ENCODE peak calls at places on chromosomes 2 and 18, in ten cellular contexts. V is tibial artery; T is esophagus muscularis mucosa; R is adipocyte; K is A549; Z is CD4-positive, CD25-positive, alpha-beta regulatory T cell; E is adrenal gland; I is HepG2; Y is IMR-90; L is fibroblast of lung. S is an unnamed sample. For H3K9me3, the result is how much of the 10 kb centered on the place peaks cover.

GRCh38 chr2:105256431-105257047 is 15.0 kb downstream of the GPR45 start:
- DNase-seq in E (peak), R (peak), Z (no peak), I (no peak), T (no peak), K (no peak), L (no peak), V (no peak), Y (no peak), S (no peak)

GRCh38 chr18:48227206-48227605 is 182.0 kb downstream of the ZBTB7C start:
- DNase-seq in R (no peak), E (no peak), L (no peak), Z (no peak), K (no peak), I (no peak), Y (no peak), V (no peak), T (peak), S (no peak)

GRCh38 chr2:178142274-178143065 is 30.2 kb downstream of the RBM45 start:
- DNase-seq in I (no peak), K (no peak), Y (no peak), E (no peak), V (no peak), R (peak), T (no peak), L (peak), Z (no peak), S (no peak)

GRCh38 chr2:68739261-68740183 is 4.9 kb downstream of the ARHGAP25 start:
- DNase-seq in I (no peak), R (no peak), K (no peak), Y (no peak), V (no peak), E (no peak), T (peak), L (no peak), Z (no peak), S (no peak)

GRCh38 chr18:48934400-48934707 is 16.4 kb downstream of the SMAD7 start:
- DNase-seq in L (no peak), V (no peak), R (no peak), Z (no peak), I (no peak), K (no peak), Y (no peak), E (no peak), T (no peak), S (no peak)

GRCh38 chr2:176096243-176096985 is 3.2 kb upstream of the HOXD12 start:
- DNase-seq in T (no peak), K (no peak), E (no peak), Y (no peak), I (no peak), R (no peak), L (no peak), V (no peak), Z (no peak), S (no peak)

GRCh38 chr2:191443446-191443845 is 198.2 kb downstream of the MYO1B start:
- DNase-seq in R (no peak), I (no peak), E (no peak), L (no peak), K (no peak), T (no peak), Y (no peak), Z (no peak), V (no peak), S (no peak)

GRCh38 chr2:197145471-197146056 is 165.0 kb downstream of the ANKRD44 start:
- DNase-seq in T (no peak), R (no peak), I (no peak), L (no peak), K (no peak), E (no peak), Y (no peak), V (no peak), Z (peak), S (no peak)

GRCh38 chr18:23943104-23943503 is 71.5 kb upstream of the TTC39C start:
- DNase-seq in K (no peak), T (no peak), E (no peak), Y (no peak), I (no peak), R (no peak), L (no peak), V (no peak), Z (peak), S (no peak)

GRCh38 chr2:120460511-120460910 is 114.6 kb downstream of the INHBB start:
- DNase-seq in R (no peak), Z (no peak), I (no peak), Y (no peak), K (no peak), T (no peak), E (no peak), V (no peak), L (no peak), S (no peak)

GRCh38 chr2:229780856-229781773 is 66.8 kb upstream of the DNER start:
- DNase-seq in I (peak), R (peak), E (no peak), Y (peak), K (peak), V (no peak), L (peak), T (no peak), Z (peak), S (peak)

GRCh38 chr18:75216212-75216925 is 5.8 kb downstream of the TSHZ1 start:
- DNase-seq in V (no peak), I (no peak), L (no peak), T (peak), Y (peak), Z (peak), E (no peak), K (no peak), R (no peak), S (no peak)

DNA sequence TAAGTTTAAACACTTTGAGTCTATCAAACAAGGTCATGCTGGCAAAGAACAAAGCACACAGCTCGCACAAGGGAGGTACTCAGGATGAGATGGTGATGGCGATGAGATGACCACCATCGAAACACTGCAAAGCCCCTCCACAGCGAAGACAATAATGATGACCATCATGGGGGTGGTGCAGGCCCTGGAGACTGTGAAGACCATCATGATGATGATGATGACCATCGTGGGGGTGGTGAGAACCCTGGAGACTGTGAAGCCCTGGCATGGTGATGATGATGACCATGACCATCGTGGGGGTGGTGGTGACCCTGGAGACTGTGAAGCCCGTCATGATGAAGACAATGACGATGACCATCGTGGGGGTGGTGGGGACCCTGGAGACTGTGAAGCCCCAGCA is 81.6 kb upstream of the SALL3 start:
- DNase-seq in R (no peak), L (no peak), Y (no peak), V (no peak), T (no peak), I (no peak), K (no peak), Z (no peak), E (no peak), S (no peak)
- H3K9me3 ChIP-seq in R (under half), L (under half), Y (half or more), V (under half), T (under half), I (under half), K (under half), Z (under half), E (under half), S (under half)

DNA sequence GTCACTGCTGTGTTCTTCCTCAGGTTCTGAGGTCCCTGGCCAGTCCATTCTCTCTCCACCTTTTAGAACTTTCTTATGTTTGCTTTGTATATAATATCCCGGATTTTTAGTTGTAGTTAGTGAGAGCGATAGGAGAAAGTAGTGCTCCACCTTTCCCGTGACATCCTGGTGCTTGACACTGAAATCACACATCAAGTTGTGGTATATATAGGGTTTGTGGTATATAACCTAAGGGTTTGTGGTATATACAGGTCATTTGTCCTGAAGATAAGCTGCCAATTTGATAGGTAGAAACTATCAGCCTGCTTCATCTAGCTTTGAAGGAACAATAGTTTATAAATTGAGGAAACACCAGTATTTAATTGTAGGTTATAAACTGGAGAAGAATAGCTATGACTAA is 13.1 kb downstream of the ZNF892 start:
- DNase-seq in Y (no peak), K (no peak), I (no peak), V (no peak), L (no peak), Z (no peak), R (no peak), T (no peak), E (no peak), S (no peak)
- H3K9me3 ChIP-seq in Y (under half), K (half or more), I (half or more), V (half or more), L (under half), Z (half or more), R (half or more), T (half or more), E (half or more), S (under half)

GRCh38 chr18:73579698-73580097 is 567.9 kb downstream of the FBXO15 start:
- DNase-seq in K (no peak), I (no peak), E (no peak), Z (no peak), T (no peak), Y (no peak), V (no peak), R (no peak), L (no peak), S (no peak)

GRCh38 chr18:73577365-73577764 is 570.3 kb downstream of the FBXO15 start:
- DNase-seq in K (no peak), I (no peak), V (no peak), E (no peak), Z (no peak), T (no peak), L (peak), R (peak), Y (peak), S (no peak)
- H3K9me3 ChIP-seq in K (under half), I (under half), V (under half), E (under half), Z (under half), T (under half), L (under half), R (under half), Y (under half), S (under half)

DNA sequence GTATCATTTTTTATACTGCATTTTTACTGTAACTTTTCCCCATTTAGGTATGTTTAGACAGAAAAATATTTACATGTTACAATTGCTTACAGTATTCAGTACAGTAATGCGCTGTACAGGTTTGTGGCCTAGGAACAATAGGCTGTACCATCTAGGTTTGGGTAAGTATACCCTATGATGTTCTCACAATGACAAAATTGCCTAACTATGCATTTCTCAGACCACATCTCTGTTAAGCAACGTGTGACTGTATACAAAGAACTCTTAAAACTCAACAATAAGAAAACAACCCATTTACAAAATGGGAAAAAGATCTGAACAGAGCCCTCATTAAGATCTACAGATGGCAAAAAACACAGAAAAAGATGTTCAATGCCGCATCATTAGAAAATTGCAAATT is 29.4 kb downstream of the FAM210A start:
- DNase-seq in Z (no peak), K (no peak), I (no peak), T (no peak), V (no peak), R (no peak), Y (peak), E (no peak), L (no peak), S (no peak)
- H3K9me3 ChIP-seq in Z (under half), K (under half), I (under half), T (under half), V (under half), R (under half), Y (under half), E (under half), L (under half), S (under half)

GRCh38 chr2:215207041-215207440 is 68.6 kb upstream of the ABCA12 start:
- DNase-seq in I (no peak), E (no peak), T (no peak), R (no peak), Y (no peak), L (no peak), Z (no peak), K (no peak), V (no peak), S (no peak)

GRCh38 chr2:215205787-215206186 is 67.4 kb upstream of the ABCA12 start:
- DNase-seq in R (no peak), K (no peak), I (no peak), Y (no peak), E (no peak), L (no peak), T (no peak), V (no peak), Z (no peak), S (no peak)

GRCh38 chr2:215210082-215210481 is 71.7 kb upstream of the ABCA12 start:
- DNase-seq in Z (no peak), T (no peak), R (no peak), E (no peak), K (no peak), V (no peak), Y (no peak), L (no peak), I (no peak), S (no peak)

DNA sequence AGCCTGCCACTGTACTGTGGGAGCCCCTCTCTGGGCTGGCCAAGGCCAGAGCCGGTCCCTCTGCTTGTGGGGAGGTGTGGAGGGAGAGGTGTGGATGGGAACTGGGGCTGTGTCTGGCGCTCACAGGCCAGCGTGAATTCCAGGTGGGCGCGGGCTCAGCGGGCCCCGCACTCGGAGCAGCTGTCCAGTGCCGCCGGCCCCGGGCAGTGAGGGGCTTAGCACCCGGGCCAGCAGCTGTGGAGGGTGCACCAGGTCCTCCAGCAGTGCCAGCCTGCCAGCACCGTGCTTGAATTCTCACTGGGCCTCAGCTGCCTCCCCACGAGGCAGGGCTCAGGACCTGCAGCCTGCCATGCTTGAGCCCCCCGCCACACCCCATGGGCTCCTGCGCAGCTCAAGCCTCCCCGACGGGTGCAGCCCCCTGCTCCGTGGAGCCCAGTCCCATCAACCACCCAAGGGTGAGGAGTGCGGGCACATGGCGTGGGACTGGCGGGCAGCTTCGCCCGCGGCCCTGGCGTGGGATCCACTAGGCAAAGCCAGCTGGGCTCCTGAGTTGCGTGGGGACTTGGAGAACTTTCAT is 69.5 kb upstream of the ABCA12 start:
- DNase-seq in K (no peak), E (no peak), I (no peak), Z (no peak), Y (no peak), L (no peak), V (no peak), T (no peak), R (no peak), S (no peak)
- H3K9me3 ChIP-seq in K (under half), E (under half), I (under half), Z (under half), Y (under half), L (under half), V (under half), T (under half), R (under half), S (under half)

GRCh38 chr2:31822587-31822986 is 188.2 kb downstream of the MEMO1 start:
- DNase-seq in R (no peak), L (no peak), E (no peak), K (no peak), Z (no peak), I (no peak), Y (no peak), V (no peak), T (no peak), S (no peak)
- H3K9me3 ChIP-seq in R (under half), L (under half), E (under half), K (under half), Z (under half), I (under half), Y (under half), V (under half), T (under half), S (under half)

GRCh38 chr18:30765247-30765646 is 277.3 kb downstream of the DSC3 start:
- DNase-seq in Y (no peak), T (no peak), V (no peak), R (no peak), Z (no peak), K (no peak), E (no peak), L (no peak), I (no peak), S (no peak)

GRCh38 chr18:30763913-30764350 is 278.6 kb downstream of the DSC3 start:
- DNase-seq in I (no peak), Z (no peak), R (no peak), L (no peak), Y (no peak), E (no peak), V (no peak), K (no peak), T (no peak), S (no peak)

DNA sequence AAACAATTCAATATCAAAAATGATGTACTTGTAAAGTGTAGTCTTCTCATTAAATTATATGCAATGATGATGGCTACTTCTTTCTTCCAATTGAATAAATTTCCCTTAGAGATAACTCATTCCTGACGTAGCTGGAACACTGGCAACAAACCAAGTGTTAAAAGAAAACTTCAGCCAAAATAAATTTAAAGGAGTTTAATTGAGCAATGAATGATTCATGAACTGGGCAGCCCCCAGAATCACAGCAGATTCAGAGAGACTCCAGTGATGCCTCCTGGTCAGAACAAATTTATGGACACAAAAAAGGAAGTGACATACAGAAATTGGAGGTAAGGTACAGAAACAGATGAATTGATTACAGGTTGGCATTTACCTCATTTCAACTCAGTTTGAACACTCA is 276.5 kb downstream of the DSC3 start:
- DNase-seq in Z (no peak), V (no peak), E (no peak), K (no peak), I (no peak), Y (no peak), L (no peak), T (no peak), R (no peak), S (no peak)
- H3K9me3 ChIP-seq in Z (under half), V (under half), E (under half), K (under half), I (under half), Y (under half), L (under half), T (under half), R (under half), S (under half)

DNA sequence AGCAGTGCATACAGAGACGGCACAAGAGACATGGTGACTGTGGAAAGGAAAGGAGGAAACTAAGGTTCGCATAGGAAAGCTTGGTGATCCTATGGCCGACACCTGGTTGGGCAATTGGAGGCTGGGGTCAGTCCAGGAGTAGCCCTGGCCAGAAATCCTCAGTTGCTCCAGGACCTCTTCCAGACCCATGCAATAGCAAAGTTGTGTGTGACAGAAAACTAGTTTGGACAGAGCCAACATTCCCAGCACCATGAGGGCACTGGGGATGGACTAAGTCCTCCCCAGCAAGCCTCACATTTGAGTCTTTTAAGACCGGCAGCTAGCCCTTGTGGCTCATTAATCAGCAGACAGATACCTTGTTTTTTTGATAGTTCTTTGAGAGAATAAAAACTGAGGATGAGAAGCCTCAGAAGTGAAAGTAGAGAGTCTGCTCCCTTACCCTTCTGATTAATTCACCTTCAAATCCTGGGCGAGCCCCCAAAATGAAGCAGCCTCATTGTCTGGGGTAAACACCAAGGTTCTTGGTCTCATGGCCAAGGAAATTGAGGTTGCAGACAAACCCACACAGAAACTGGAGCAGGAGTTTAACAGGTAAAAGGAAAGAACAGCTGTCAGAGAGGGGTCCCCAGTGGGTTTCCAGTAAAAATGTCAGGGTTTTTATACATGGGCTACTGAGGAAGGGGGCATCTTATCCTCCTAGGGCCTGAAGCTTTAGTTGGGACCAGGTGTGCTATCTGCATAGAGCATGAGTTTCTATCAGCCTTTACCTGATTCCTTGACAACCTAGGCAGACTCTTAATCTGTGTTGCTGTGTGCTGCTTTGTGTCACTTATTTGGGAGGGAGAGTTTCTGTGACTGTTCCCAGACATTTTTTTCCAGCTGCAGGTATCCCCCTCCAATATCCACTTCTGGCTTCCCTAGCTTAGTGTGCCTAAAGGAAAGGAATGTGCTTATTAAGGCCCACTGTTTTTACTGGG is 39.1 kb downstream of the STK17B start:
- DNase-seq in V (no peak), Z (peak), T (no peak), K (no peak), R (no peak), Y (peak), I (no peak), E (no peak), L (peak), S (no peak)
- H3K9me3 ChIP-seq in V (under half), Z (under half), T (under half), K (under half), R (under half), Y (under half), I (under half), E (under half), L (under half), S (under half)